ENCODE peak calls at places on chromosomes 13 and 19, in eight cellular contexts. W is upper lobe of right lung, K is NB4, H is AG10803, A is heart left ventricle, U is BJ, B is gastrocnemius medialis, F is activated B cell treated with CpG ODN at 0.5 μM for 24 hours. D is an unnamed sample.

GRCh38 chr19:28949535-28949934 is 263.4 kb downstream of the UQCRFS1 start:
- DNase-seq in U (no peak), H (no peak), A (no peak), B (no peak), K (no peak), W (no peak), F (no peak), D (no peak)

GRCh38 chr13:66076417-66076816 is 1153.7 kb downstream of the PCDH9 start:
- DNase-seq in U (no peak), A (no peak), W (no peak), B (no peak), K (peak; percentile 67), F (no peak), H (peak; percentile 1), D (no peak)

GRCh38 chr19:41957838-41958366 is 1.2 kb downstream of the RABAC1 start:
- DNase-seq in A (peak; percentile 76), W (peak; percentile 85), H (peak; percentile 79), F (no peak), U (peak; percentile 26), B (peak; percentile 56), K (peak; percentile 66), D (peak; percentile 90)

GRCh38 chr19:14563989-14564650 is 7.7 kb downstream of the NDUFB7 start:
- DNase-seq in W (no peak), F (no peak), H (no peak), B (peak; percentile 91), K (peak; percentile 48), U (no peak), A (peak; percentile 44), D (peak; percentile 55)

GRCh38 chr13:84460989-84461388 is 578.7 kb upstream of the SLITRK1 start:
- DNase-seq in A (no peak), U (no peak), B (no peak), W (no peak), H (no peak), K (no peak), F (no peak), D (no peak)

GRCh38 chr13:101474419-101474957 is 22.0 kb downstream of the ITGBL1 start:
- DNase-seq in H (peak; percentile 91), W (no peak), U (peak; percentile 43), B (no peak), A (no peak), F (no peak), K (peak; percentile 4), D (no peak)

GRCh38 chr13:67299072-67299635 is 69.0 kb upstream of the PCDH9 start:
- DNase-seq in U (peak; percentile 36), F (no peak), H (peak; percentile 86), K (no peak), A (no peak), W (no peak), B (no peak), D (no peak)

GRCh38 chr13:25281193-25281936 is 5.9 kb downstream of the MTMR6 start:
- DNase-seq in K (no peak), A (no peak), B (no peak), U (no peak), H (no peak), F (no peak), W (no peak), D (peak; percentile 25)

GRCh38 chr13:97911311-97912138 is 42.0 kb upstream of the IPO5 start:
- DNase-seq in U (no peak), B (no peak), H (peak; percentile 54), A (no peak), K (peak; percentile 19), F (no peak), W (no peak), D (peak; percentile 14)

GRCh38 chr19:34676697-34677385 is at the start of gene SCGB2B2:
- DNase-seq in K (peak; percentile 78), F (no peak), A (peak; percentile 88), U (no peak), H (no peak), W (no peak), B (no peak), D (peak; percentile 72)

GRCh38 chr19:35265126-35265995 is 3.4 kb upstream of the USF2 start:
- DNase-seq in H (peak; percentile 17), W (peak; percentile 51), A (no peak), B (peak; percentile 50), F (peak; percentile 14), K (no peak), U (no peak), D (no peak)

GRCh38 chr13:99473515-99473914 is 27.8 kb upstream of the TM9SF2 start:
- DNase-seq in K (no peak), F (no peak), H (no peak), W (no peak), U (no peak), A (no peak), B (no peak), D (no peak)

GRCh38 chr13:93861818-93862217 is 617.7 kb downstream of the DCT start:
- DNase-seq in B (no peak), W (no peak), F (no peak), U (no peak), A (peak; percentile 35), K (no peak), H (peak; percentile 55), D (no peak)

DNA sequence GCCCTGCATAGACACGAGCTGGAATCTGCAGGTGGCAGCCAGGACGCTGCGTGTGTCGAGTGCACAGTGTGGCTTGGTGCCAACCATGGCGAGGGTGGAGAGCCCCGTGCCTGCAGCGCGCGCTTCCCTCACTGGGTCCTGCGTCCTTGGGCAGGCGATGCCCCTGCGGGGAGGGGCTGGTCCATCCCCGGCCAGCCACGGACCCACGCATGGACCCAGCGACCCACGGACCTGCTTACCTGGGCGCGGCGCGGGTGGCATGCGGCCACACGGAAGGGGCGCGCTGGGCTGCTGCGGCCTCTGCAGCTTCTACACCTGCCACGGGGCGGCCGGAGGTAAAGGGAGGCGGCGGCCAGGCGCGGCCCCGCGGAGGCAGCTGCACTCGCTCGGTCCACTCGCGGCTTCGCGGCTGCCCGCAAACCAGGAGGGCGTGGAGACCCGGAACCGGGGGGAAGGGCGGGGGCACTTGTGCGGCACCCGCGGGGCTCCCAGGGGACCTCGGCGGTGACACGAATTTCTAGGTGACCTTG is 569 bp upstream of the MCF2L start:
- DNase-seq in B (peak; percentile 8), H (no peak), A (no peak), F (no peak), K (no peak), W (peak; percentile 85), U (no peak), D (peak; percentile 74)
- TF ChIP-seq CTCF in B (no peak), H (no peak), A (no peak), F (no peak), K (no peak), W (no peak), U (no peak), D (peak; percentile 9)

GRCh38 chr19:18280247-18281081 is 958 bp downstream of the JUND start:
- DNase-seq in H (peak; percentile 73), K (peak; percentile 79), A (peak; percentile 82), W (peak; percentile 92), F (peak; percentile 85), B (peak; percentile 85), U (no peak), D (peak; percentile 90)

GRCh38 chr19:18281082-18282020 is at the start of gene JUND:
- DNase-seq in W (peak; percentile 99), A (peak; percentile 99), U (peak; percentile 84), F (peak; percentile 99), H (peak; percentile 98), K (peak; percentile 97), B (peak; percentile 97), D (peak; percentile 100)

GRCh38 chr19:18279516-18280246 is 1.7 kb downstream of the JUND start:
- DNase-seq in K (peak; percentile 95), A (peak; percentile 94), H (peak; percentile 94), W (peak; percentile 95), U (peak; percentile 56), B (peak; percentile 93), F (peak; percentile 87), D (peak; percentile 98)

GRCh38 chr19:18279266-18279515 is 2.2 kb downstream of the JUND start:
- DNase-seq in F (no peak), B (no peak), H (no peak), K (no peak), U (no peak), A (no peak), W (no peak), D (no peak)

DNA sequence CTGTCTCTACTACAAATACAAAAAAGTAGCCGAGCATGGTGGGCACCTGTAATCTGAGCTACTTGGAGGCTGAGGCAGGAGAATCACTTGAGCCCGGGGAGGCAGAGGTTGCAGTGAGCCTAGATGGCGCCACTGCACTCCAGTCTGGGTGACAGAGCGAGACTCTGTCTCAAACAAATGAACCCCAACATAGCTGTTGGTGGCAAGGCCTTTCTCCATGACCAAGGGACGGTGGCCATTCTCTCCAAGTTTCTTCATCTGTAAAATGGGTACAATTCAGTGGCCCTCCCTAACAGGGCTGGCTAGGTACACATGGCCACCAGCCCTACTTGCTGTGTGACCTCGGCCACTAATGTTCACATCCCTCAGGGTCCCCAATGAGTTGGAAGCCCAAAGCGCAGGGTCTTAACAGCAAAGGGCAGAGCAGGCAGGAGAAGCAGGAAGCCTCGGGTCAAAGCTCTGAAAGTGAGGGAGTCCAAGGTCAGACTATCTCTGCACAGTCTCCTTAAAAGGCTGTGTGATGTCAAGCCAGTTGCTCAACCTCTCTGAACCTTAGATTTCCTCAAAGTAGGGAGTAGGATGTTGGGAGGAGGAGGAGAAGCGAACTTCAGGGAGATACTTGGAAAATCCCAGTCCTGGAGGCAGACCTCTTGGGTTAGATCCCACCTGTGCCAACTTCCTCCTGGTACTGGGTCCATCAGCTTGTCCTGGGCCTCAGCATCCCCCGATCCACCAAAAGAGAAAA is 2.7 kb downstream of the JUND start:
- DNase-seq in W (no peak), U (no peak), B (no peak), K (peak; percentile 45), H (no peak), F (no peak), A (no peak), D (no peak)
- TF ChIP-seq CTCF in W (peak; percentile 16), U (peak; percentile 42), B (no peak), K (peak; percentile 38), H (peak; percentile 29), F (no peak), A (no peak), D (peak; percentile 54)

DNA sequence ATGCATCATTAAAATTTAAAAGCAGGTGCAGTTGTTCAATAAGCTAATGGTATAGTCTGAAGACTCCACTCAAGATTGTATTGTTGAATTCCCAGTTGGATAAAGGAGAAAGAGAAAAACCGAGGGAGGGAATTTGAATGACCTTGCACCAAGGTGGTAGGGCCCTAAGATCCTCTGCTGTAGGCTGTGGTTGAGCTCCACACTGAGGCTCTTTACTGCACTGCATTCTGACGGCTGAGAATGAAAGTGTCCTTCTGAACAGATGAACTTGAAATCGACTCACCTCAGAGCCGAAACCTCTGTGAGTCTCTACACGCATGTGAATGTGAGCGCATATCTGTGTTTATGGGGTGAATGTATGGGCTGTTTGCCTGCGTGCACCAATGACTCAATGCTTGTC is 388.9 kb upstream of the DACH1 start:
- DNase-seq in U (no peak), H (peak; percentile 40), F (no peak), B (no peak), A (no peak), W (no peak), K (peak; percentile 30), D (no peak)
- TF ChIP-seq CTCF in U (peak; percentile 76), H (peak; percentile 68), F (no peak), B (no peak), A (no peak), W (peak; percentile 13), K (peak; percentile 36), D (peak; percentile 33)

GRCh38 chr19:55098716-55099556 is 18.5 kb downstream of the PPP1R12C start:
- DNase-seq in H (no peak), W (no peak), K (no peak), U (no peak), F (no peak), B (no peak), A (no peak), D (no peak)
- TF ChIP-seq CTCF in H (no peak), W (no peak), K (no peak), U (no peak), F (no peak), B (no peak), A (no peak), D (peak; percentile 16)